ENCODE peak calls at places on chromosomes 16 and 17, in five cellular contexts. One of them, this sample, is unnamed.

GRCh38 chr17:83189673-83190385 is 110.4 kb downstream of the METRNL start:
- DNase-seq in right lobe of liver: peak; percentile 43
- DNase-seq in A549: no peak
- DNase-seq in stomach: peak; percentile 78
- DNase-seq in IMR-90: peak; percentile 90
- DNase-seq in this sample: peak; percentile 73

GRCh38 chr16:66979011-66979717 is 9.2 kb upstream of the CES4A start:
- DNase-seq in right lobe of liver: no peak
- DNase-seq in A549: no peak
- DNase-seq in stomach: no peak
- DNase-seq in IMR-90: no peak
- DNase-seq in this sample: no peak

GRCh38 chr17:82603981-82604448 is 44.2 kb downstream of the WDR45B start:
- DNase-seq in right lobe of liver: peak; percentile 73
- DNase-seq in A549: no peak
- DNase-seq in stomach: peak; percentile 50
- DNase-seq in IMR-90: peak; percentile 38
- DNase-seq in this sample: no peak

GRCh38 chr17:66431910-66432309 is 129.5 kb downstream of the PRKCA start:
- DNase-seq in right lobe of liver: no peak
- DNase-seq in A549: peak; percentile 58
- DNase-seq in stomach: no peak
- DNase-seq in IMR-90: peak; percentile 92
- DNase-seq in this sample: peak; percentile 46

GRCh38 chr16:68069511-68070248 is 15.5 kb upstream of the NFATC3 start:
- DNase-seq in right lobe of liver: peak; percentile 64
- DNase-seq in A549: no peak
- DNase-seq in stomach: no peak
- DNase-seq in IMR-90: no peak
- DNase-seq in this sample: no peak

GRCh38 chr16:64051826-64052225 is 1070.0 kb downstream of the CDH11 start:
- DNase-seq in right lobe of liver: no peak
- DNase-seq in A549: no peak
- DNase-seq in stomach: no peak
- DNase-seq in IMR-90: no peak
- DNase-seq in this sample: no peak

GRCh38 chr17:68344701-68345136 is 53.4 kb downstream of the ARSG start:
- DNase-seq in right lobe of liver: no peak
- DNase-seq in A549: no peak
- DNase-seq in stomach: peak; percentile 28
- DNase-seq in IMR-90: no peak
- DNase-seq in this sample: no peak

GRCh38 chr16:80303691-80304090 is 237.1 kb upstream of the DYNLRB2 start:
- DNase-seq in right lobe of liver: no peak
- DNase-seq in A549: no peak
- DNase-seq in stomach: no peak
- DNase-seq in IMR-90: no peak
- DNase-seq in this sample: no peak

GRCh38 chr17:67022451-67022810 is 21.9 kb upstream of the CACNG1 start:
- DNase-seq in right lobe of liver: no peak
- DNase-seq in A549: no peak
- DNase-seq in stomach: no peak
- DNase-seq in IMR-90: no peak
- DNase-seq in this sample: no peak

GRCh38 chr16:3980311-3981111 is 100.0 kb upstream of the CREBBP start:
- DNase-seq in right lobe of liver: no peak
- DNase-seq in A549: no peak
- DNase-seq in stomach: no peak
- DNase-seq in IMR-90: peak; percentile 82
- DNase-seq in this sample: peak; percentile 73

GRCh38 chr17:81020767-81021497 is 14.0 kb upstream of the BAIAP2 start:
- DNase-seq in right lobe of liver: peak; percentile 52
- DNase-seq in A549: no peak
- DNase-seq in stomach: no peak
- DNase-seq in IMR-90: peak; percentile 34
- DNase-seq in this sample: no peak

GRCh38 chr16:88469615-88470395 is 16.7 kb downstream of the ZFPM1 start:
- DNase-seq in right lobe of liver: no peak
- DNase-seq in A549: no peak
- DNase-seq in stomach: no peak
- DNase-seq in IMR-90: no peak
- DNase-seq in this sample: no peak

GRCh38 chr17:69404398-69404797 is 10.1 kb upstream of the MAP2K6 start:
- DNase-seq in right lobe of liver: no peak
- DNase-seq in A549: no peak
- DNase-seq in stomach: no peak
- DNase-seq in IMR-90: peak; percentile 55
- DNase-seq in this sample: no peak

GRCh38 chr17:36842231-36842630 is 95.0 kb upstream of the LHX1 start:
- DNase-seq in right lobe of liver: no peak
- DNase-seq in A549: no peak
- DNase-seq in stomach: no peak
- DNase-seq in IMR-90: no peak
- DNase-seq in this sample: no peak

GRCh38 chr16:85420501-85421337 is 192.4 kb upstream of the GSE1 start:
- DNase-seq in right lobe of liver: peak; percentile 78
- DNase-seq in A549: peak; percentile 74
- DNase-seq in stomach: peak; percentile 74
- DNase-seq in IMR-90: peak; percentile 20
- DNase-seq in this sample: peak; percentile 63

GRCh38 chr16:29813644-29814562 is 1.9 kb downstream of the PRRT2 start:
- DNase-seq in right lobe of liver: no peak
- DNase-seq in A549: no peak
- DNase-seq in stomach: no peak
- DNase-seq in IMR-90: no peak
- DNase-seq in this sample: peak; percentile 52
- H3K4me1 ChIP-seq in right lobe of liver: peaks cover 32% of the 10 kb centered on the region
- H3K4me1 ChIP-seq in A549: peaks cover 49% of the 10 kb centered on the region
- H3K4me1 ChIP-seq in stomach: peaks cover 88% of the 10 kb centered on the region
- H3K4me1 ChIP-seq in IMR-90: peaks cover 23% of the 10 kb centered on the region
- H3K4me1 ChIP-seq in this sample: peaks cover 32% of the 10 kb centered on the region

GRCh38 chr16:24975428-24975889 is 39.7 kb downstream of the ARHGAP17 start:
- DNase-seq in right lobe of liver: no peak
- DNase-seq in A549: no peak
- DNase-seq in stomach: no peak
- DNase-seq in IMR-90: peak; percentile 66
- DNase-seq in this sample: no peak
- H3K27ac ChIP-seq in right lobe of liver: peak overlapping the region; percentile 79
- H3K27ac ChIP-seq in A549: peak overlapping the region; percentile 8
- H3K27ac ChIP-seq in stomach: no peak overlapping the region
- H3K27ac ChIP-seq in IMR-90: peak overlapping the region; percentile 97
- H3K27ac ChIP-seq in this sample: no peak overlapping the region

DNA sequence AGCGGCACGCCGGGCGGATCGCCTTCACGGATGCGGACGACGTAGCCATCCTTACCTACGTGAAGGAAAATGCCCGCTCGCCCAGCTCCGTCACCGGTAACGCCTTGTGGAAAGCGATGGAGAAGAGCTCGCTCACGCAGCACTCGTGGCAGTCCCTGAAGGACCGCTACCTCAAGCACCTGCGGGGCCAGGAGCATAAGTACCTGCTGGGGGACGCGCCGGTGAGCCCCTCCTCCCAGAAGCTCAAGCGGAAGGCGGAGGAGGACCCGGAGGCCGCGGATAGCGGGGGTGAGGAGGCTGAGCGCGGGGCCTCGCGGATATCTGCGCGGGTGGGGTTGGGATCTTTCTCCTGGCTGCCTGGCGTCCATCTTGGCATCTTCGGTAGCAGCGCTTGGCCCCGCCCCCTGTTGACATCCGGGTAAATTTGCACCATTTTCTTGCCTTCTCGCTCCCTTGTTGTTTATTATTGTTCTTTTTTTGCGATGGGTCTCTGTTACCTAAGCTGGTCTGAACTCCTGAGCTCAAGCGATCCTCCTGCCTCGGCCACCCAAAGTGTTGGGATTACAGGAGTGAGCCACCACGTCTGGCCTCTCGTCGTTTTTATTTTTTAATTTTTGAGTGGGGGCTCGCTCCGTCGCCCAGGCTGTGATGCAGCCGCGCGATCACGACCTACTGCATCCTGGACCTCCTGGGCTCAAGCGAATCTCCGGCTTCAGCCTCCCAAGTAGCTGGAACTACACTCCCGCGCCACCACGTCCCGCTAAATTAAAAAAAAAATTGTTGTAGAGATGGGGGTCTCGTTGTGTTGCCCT is 898 bp downstream of the TERF2IP start:
- DNase-seq in right lobe of liver: peak; percentile 83
- DNase-seq in A549: peak; percentile 72
- DNase-seq in stomach: peak; percentile 86
- DNase-seq in IMR-90: peak; percentile 65
- DNase-seq in this sample: peak; percentile 89
- TF ChIP-seq POLR2A in right lobe of liver: no peak
- TF ChIP-seq POLR2A in A549: no peak
- TF ChIP-seq POLR2A in stomach: no peak
- TF ChIP-seq POLR2A in IMR-90: no peak
- TF ChIP-seq POLR2A in this sample: no peak

DNA sequence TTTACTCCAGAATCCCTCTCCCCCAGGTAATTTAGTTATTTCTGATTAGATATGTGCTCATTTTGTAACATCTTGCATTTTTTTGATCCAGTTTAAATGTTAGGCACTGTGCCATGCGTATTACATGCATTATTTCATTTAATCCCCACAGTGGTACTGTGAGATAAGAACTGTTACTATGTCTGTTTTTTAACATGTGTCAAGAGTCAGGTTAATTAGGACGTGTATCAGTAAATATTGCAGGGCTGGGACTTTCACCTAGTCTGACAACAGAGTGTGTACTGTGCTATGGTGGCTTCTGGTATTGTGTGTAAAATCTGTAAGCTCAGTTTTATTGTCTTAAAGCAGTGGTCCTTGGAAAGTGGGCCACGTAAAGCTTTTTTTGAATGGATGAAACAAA is 10.6 kb downstream of the RSPRY1 start:
- DNase-seq in right lobe of liver: no peak
- DNase-seq in A549: no peak
- DNase-seq in stomach: no peak
- DNase-seq in IMR-90: no peak
- DNase-seq in this sample: no peak
- H3K4me1 ChIP-seq in right lobe of liver: peaks cover 25% of the 10 kb centered on the region
- H3K4me1 ChIP-seq in A549: peaks cover 51% of the 10 kb centered on the region
- H3K4me1 ChIP-seq in stomach: peaks cover 5% of the 10 kb centered on the region
- H3K4me1 ChIP-seq in IMR-90: peaks cover 16% of the 10 kb centered on the region
- H3K4me1 ChIP-seq in this sample: peaks cover 2% of the 10 kb centered on the region

DNA sequence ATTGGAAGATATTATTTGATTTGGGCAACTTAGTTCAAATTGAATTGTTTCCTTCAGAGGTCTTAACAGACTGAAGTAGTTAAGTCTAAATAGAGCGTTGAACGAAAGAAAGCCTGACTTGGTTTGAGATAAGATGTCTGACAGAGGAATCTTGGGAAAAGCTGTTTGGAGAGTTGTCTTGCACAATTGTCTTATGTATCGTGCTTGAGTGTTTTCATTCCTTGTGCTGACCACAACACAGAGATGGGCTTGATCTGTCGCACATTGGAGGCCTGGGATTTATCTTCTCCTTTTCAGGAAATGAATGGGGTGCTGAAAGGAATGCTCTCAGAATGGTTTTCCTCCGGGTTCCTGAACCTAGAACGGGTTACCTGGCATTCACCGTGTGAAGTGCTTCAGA is 7.8 kb downstream of the MLYCD start:
- DNase-seq in right lobe of liver: no peak
- DNase-seq in A549: no peak
- DNase-seq in stomach: no peak
- DNase-seq in IMR-90: peak; percentile 31
- DNase-seq in this sample: no peak
- H3K27ac ChIP-seq in right lobe of liver: no peak overlapping the region
- H3K27ac ChIP-seq in A549: no peak overlapping the region
- H3K27ac ChIP-seq in stomach: no peak overlapping the region
- H3K27ac ChIP-seq in IMR-90: no peak overlapping the region
- H3K27ac ChIP-seq in this sample: no peak overlapping the region

GRCh38 chr17:59851431-59852375 is 41.0 kb downstream of the TUBD1 start:
- DNase-seq in right lobe of liver: no peak
- DNase-seq in A549: no peak
- DNase-seq in stomach: peak; percentile 47
- DNase-seq in IMR-90: peak; percentile 99
- DNase-seq in this sample: peak; percentile 80
- TF ChIP-seq POLR2A in right lobe of liver: no peak
- TF ChIP-seq POLR2A in A549: no peak
- TF ChIP-seq POLR2A in stomach: no peak
- TF ChIP-seq POLR2A in IMR-90: peak; percentile 32
- TF ChIP-seq POLR2A in this sample: peak; percentile 21

GRCh38 chr17:41656249-41657023 is 32.1 kb upstream of the KRT17 start:
- DNase-seq in right lobe of liver: no peak
- DNase-seq in A549: no peak
- DNase-seq in stomach: no peak
- DNase-seq in IMR-90: no peak
- DNase-seq in this sample: no peak
- H3K4me1 ChIP-seq in right lobe of liver: no peaks in the 10 kb centered on the region
- H3K4me1 ChIP-seq in A549: peaks cover 33% of the 10 kb centered on the region
- H3K4me1 ChIP-seq in stomach: peaks cover 65% of the 10 kb centered on the region
- H3K4me1 ChIP-seq in IMR-90: no peaks in the 10 kb centered on the region
- H3K4me1 ChIP-seq in this sample: no peaks in the 10 kb centered on the region

This sample was measured in ovary.